ENCODE peak calls at places on chromosome 17, in five cellular contexts. J is cardiac fibroblast, A is testis, F is fibroblast of the aortic adventitia, M is foreskin fibroblast. P is an unnamed sample.

GRCh38 chr17:55426851-55427586 is 5.4 kb upstream of the MMD start:
- DNase-seq in M (peak), A (no peak), J (peak), F (peak), P (no peak)

GRCh38 chr17:6947745-6948144 is 48.1 kb upstream of the ALOX12 start:
- DNase-seq in J (no peak), M (no peak), F (no peak), A (no peak), P (no peak)

GRCh38 chr17:16991349-16992009 is 19.6 kb upstream of the TNFRSF13B start:
- DNase-seq in A (peak), F (peak), J (peak), M (peak), P (peak)

GRCh38 chr17:20273741-20274500 is 193.4 kb downstream of the LGALS9B start:
- DNase-seq in A (no peak), F (no peak), J (no peak), M (no peak), P (no peak)

GRCh38 chr17:82325286-82326180 is 8.0 kb downstream of the SECTM1 start:
- DNase-seq in M (no peak), A (no peak), J (no peak), F (no peak), P (no peak)

GRCh38 chr17:39687101-39687545 is 734 bp downstream of the PGAP3 start:
- DNase-seq in M (no peak), J (no peak), A (no peak), F (no peak), P (no peak)

GRCh38 chr17:44878627-44879221 is 20.5 kb downstream of the EFTUD2 start:
- DNase-seq in A (peak), M (peak), J (peak), F (peak), P (no peak)

GRCh38 chr17:56292010-56292409 is 138.7 kb downstream of the ANKFN1 start:
- DNase-seq in J (peak), M (peak), A (no peak), F (peak), P (no peak)

GRCh38 chr17:4796550-4796915 is 569 bp downstream of the PSMB6 start:
- DNase-seq in F (peak), M (no peak), J (peak), A (peak), P (no peak)

GRCh38 chr17:18258356-18259038 is at the start of gene FLII:
- DNase-seq in J (no peak), A (peak), F (peak), M (peak), P (no peak)

GRCh38 chr17:62627904-62628603 is 584 bp downstream of the MRC2 start:
- DNase-seq in M (peak), J (peak), F (peak), A (peak), P (no peak)

GRCh38 chr17:45225964-45226530 is 4.4 kb downstream of the FMNL1 start:
- DNase-seq in F (no peak), J (peak), M (no peak), A (peak), P (no peak)

GRCh38 chr17:29115906-29116651 is 64.1 kb downstream of the MYO18A start:
- DNase-seq in M (peak), J (peak), F (peak), A (peak), P (no peak)
- TF ChIP-seq CTCF in M (peak), J (peak), F (peak), A (peak), P (peak)

GRCh38 chr17:43369986-43370385 is 28.8 kb upstream of the ARL4D start:
- DNase-seq in F (no peak), M (no peak), A (no peak), J (no peak), P (no peak)

GRCh38 chr17:43371227-43371821 is 27.5 kb upstream of the ARL4D start:
- DNase-seq in A (no peak), M (no peak), J (no peak), F (no peak), P (no peak)

GRCh38 chr17:43366809-43367587 is 31.8 kb upstream of the ARL4D start:
- DNase-seq in J (no peak), A (no peak), F (no peak), M (no peak), P (no peak)

GRCh38 chr17:43367588-43368242 is 31.1 kb upstream of the ARL4D start:
- DNase-seq in F (peak), A (no peak), J (peak), M (peak), P (no peak)

DNA sequence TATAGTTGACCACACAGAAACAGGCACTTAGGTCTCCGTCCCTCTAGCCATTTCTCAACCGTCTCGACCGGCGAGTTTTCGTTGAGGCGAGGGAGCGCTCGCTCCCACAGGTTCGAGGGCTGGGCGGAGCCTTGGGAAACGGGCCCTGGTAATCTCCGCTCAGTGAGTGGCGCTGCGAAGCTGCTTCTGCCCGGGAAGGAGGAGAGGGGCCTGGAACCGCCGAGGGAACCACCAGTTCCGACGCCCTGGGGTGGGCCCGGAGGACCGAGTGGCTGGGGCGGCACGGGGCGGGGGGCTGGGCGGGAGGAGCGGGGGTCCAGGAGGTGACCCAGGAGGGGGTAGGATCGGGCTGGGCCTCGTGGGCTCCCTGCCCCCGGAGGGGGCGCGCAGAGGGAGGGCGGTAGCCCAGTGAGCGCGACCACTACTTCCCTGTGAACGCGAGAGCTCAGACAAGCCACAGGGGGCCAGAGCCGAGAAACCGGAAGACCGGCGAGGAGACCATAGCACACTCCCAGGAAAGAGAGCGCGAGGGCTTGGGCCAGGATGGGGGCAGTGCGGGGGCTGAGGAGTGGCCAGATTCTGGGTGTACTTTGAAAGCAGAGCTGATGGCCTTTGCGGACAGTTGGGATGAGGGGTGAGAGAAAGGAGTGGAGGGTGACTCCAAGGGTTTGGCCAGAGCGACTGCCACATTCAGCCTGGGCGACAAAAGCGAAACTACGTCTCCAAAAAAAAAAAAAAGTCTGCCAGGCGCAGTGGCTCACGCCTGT is 29.9 kb upstream of the ARL4D start:
- DNase-seq in F (peak), M (peak), J (peak), A (peak), P (no peak)
- TF ChIP-seq CTCF in F (no peak), M (no peak), J (no peak), A (no peak), P (no peak)

GRCh38 chr17:71919896-71920295 is 200.9 kb upstream of the SOX9 start:
- DNase-seq in M (no peak), F (no peak), J (no peak), A (no peak), P (no peak)

GRCh38 chr17:71919181-71919580 is 201.6 kb upstream of the SOX9 start:
- DNase-seq in M (no peak), J (no peak), F (no peak), A (no peak), P (no peak)

GRCh38 chr17:71926746-71927398 is 193.9 kb upstream of the SOX9 start:
- DNase-seq in A (no peak), J (no peak), M (peak), F (no peak), P (no peak)

GRCh38 chr17:71921726-71922320 is 199.0 kb upstream of the SOX9 start:
- DNase-seq in J (no peak), M (no peak), F (no peak), A (no peak), P (no peak)

DNA sequence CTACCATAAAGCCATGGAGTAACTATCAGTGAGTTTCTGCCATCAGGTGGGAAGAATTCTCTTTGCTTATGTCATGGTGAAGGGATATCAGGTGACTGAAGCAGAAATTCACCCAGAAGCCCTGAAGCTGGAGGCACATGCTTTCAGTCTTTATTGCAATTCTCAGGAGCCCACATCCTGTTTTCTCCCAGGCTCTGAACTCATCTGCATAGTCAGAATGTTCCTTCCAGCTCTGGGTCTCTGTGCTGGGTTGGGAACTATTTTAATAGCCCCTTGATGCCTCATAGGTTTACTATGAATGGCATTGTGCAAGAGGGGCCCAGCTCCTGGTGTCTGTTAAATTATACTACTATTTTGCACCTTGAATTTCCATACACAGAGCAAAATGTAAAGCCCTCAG is 198.4 kb upstream of the SOX9 start:
- DNase-seq in A (no peak), J (peak), F (no peak), M (peak), P (no peak)
- TF ChIP-seq CTCF in A (no peak), J (no peak), F (no peak), M (no peak), P (no peak)

DNA sequence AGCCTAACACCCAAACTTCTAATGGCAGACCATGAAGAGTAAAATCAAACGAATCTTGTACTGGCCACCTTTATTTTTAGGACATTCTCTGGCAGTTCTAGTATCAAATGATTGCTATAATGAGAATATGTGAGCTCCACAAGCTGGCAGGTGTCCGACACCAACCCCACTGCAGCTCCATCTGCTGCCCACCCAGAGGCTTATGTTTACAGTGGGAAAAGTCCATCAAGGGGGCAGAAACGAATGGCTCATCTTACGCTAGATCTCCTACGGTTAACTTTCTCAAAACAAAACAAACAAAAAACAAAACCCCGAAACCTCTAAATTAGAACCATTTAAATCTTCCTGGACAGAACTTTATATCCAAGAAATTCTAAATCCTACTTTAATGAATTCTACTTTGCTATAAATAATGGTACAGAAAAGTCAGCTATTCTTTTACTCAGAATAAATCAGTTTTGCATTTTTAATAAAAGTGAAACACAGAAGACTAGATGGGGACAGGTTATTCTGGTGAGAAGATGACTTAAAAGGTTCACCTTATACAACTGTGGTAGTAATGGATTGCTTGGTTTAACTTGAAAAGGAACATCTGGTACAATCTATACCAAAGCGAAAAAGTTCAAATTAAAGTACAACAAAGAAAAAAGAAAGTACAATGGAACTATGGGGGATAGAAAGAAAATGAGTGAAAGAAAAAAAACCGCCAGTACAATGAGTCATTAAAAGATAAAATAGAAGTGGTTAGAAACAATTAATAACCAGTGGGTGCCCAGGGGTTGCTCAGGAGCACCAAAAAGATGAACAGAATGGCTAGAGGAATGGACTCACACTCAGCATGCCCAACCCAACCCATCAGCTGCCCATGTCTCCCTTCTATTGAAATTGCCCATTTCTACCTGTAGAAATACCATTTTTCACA is 40.2 kb downstream of the GRB2 start:
- DNase-seq in A (no peak), M (no peak), J (no peak), F (no peak), P (no peak)
- TF ChIP-seq CTCF in A (no peak), M (no peak), J (no peak), F (no peak), P (no peak)

GRCh38 chr17:60548990-60549389 is 22.9 kb upstream of the APPBP2 start:
- DNase-seq in F (peak), J (peak), M (no peak), A (no peak), P (no peak)
- TF ChIP-seq CTCF in F (no peak), J (no peak), M (no peak), A (no peak), P (no peak)

DNA sequence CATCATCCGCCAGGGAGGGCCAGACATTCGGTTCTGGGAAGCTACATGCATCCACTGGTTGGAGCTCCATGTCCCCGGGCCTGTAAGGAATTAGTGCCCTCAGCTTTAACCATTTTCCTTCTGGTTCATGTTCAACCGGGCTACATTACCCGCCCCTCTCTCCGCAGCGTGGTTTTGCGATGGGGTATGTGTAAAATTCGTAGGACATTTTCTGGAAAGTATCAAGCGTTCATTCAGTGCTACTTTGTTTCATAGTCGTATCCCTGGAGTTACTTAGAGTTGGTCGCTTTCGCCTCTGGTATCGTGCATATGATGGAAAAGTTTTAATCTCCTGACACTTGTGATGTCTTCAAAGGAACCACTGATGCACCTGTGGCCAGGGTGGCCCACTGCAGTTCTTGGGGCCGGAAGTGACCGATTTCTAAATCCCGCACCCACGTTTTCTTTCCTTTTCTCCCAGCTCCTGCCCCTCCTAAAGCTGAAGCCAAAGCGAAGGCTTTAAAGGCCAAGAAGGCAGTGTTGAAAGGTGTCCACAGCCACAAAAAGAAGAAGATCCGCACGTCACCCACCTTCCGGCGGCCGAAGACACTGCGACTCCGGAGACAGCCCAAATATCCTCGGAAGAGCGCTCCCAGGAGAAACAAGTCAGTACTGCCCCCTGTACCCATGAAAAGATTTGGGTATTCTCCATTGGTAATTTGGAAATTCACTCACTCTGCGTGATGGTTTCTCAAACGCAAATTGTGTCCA is 637 bp downstream of the RPL23A start:
- DNase-seq in J (peak), A (no peak), M (no peak), F (no peak), P (no peak)
- TF ChIP-seq CTCF in J (peak), A (no peak), M (no peak), F (no peak), P (peak)

DNA sequence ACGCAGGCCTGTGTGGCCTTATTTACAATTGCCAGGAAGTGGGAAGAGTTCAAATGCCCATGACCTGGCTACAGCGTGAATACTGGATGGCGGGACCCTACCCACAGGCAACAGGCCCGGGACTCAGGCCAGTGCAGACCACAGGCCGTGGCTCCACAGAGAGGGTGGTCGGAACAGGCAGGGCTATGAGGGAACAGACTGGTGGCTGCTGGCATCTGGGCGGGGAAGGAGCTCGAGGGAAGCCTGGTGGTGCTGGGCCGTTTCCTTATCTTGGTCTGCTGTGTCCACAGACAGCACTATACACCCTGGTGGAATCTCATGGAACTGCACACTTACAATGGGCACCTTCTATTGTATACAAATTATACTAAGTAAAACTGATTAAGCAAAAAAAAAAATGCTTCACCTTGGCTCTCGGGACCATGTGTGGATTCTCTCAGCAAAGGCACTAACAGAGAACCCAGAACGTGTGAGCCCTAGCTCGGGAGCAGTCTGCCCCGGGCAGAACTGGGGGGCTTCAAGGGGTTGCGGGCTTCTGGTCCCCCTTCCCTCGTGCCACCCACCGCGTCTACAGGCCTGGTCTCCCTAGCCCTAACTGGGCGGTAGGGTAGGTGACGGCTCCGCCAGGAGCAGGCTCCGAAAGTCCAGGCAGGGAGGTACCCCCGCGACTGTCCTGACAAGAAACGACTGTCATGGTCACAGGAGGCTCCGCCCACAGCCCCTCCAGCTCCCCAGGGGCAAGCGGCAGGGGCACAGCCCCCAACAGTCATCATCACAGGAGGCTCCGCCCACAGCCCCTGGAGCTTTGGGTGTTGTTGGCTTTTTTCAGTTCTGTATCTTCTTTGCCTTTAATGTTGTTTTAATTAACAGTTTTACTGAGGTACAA is 21.8 kb downstream of the CEP131 start:
- DNase-seq in J (peak), F (peak), A (peak), M (peak), P (no peak)
- TF ChIP-seq CTCF in J (peak), F (peak), A (peak), M (peak), P (peak)

GRCh38 chr17:79778504-79779087 is 648 bp downstream of the CBX2 start:
- DNase-seq in F (no peak), M (no peak), J (no peak), A (no peak), P (no peak)
- TF ChIP-seq CTCF in F (no peak), M (no peak), J (no peak), A (no peak), P (peak)

P was measured in type B pancreatic cell.